ENCODE peak calls at places on chromosomes 16 and 17, in ten cellular contexts. One of them, this sample, is unnamed.

GRCh38 chr17:63956296-63956920 is 16.3 kb downstream of the SCN4A start:
- DNase-seq in AG09309: no peak
- DNase-seq in left ventricle myocardium inferior: no peak
- DNase-seq in spleen: no peak
- DNase-seq in RWPE2: no peak
- DNase-seq in ascending aorta: no peak
- DNase-seq in SK-N-SH: no peak
- DNase-seq in dorsolateral prefrontal cortex: no peak
- DNase-seq in H9: no peak
- DNase-seq in MM.1S: no peak
- DNase-seq in this sample: no peak

GRCh38 chr17:39099686-39100293 is 51.6 kb downstream of the PLXDC1 start:
- DNase-seq in AG09309: no peak
- DNase-seq in left ventricle myocardium inferior: peak; percentile 70
- DNase-seq in spleen: no peak
- DNase-seq in RWPE2: no peak
- DNase-seq in ascending aorta: no peak
- DNase-seq in SK-N-SH: no peak
- DNase-seq in dorsolateral prefrontal cortex: no peak
- DNase-seq in H9: no peak
- DNase-seq in MM.1S: no peak
- DNase-seq in this sample: no peak

GRCh38 chr17:43576563-43577229 is 30.6 kb upstream of the ETV4 start:
- DNase-seq in AG09309: no peak
- DNase-seq in left ventricle myocardium inferior: peak; percentile 62
- DNase-seq in spleen: peak; percentile 87
- DNase-seq in RWPE2: no peak
- DNase-seq in ascending aorta: no peak
- DNase-seq in SK-N-SH: peak; percentile 83
- DNase-seq in dorsolateral prefrontal cortex: peak; percentile 79
- DNase-seq in H9: peak; percentile 92
- DNase-seq in MM.1S: peak; percentile 57
- DNase-seq in this sample: no peak

GRCh38 chr16:78210305-78210704 is 110.9 kb downstream of the WWOX start:
- DNase-seq in AG09309: no peak
- DNase-seq in left ventricle myocardium inferior: no peak
- DNase-seq in spleen: no peak
- DNase-seq in RWPE2: no peak
- DNase-seq in ascending aorta: no peak
- DNase-seq in SK-N-SH: no peak
- DNase-seq in dorsolateral prefrontal cortex: no peak
- DNase-seq in H9: no peak
- DNase-seq in MM.1S: no peak
- DNase-seq in this sample: no peak

GRCh38 chr16:80680839-80681238 is 123.6 kb downstream of the CDYL2 start:
- DNase-seq in AG09309: no peak
- DNase-seq in left ventricle myocardium inferior: no peak
- DNase-seq in spleen: no peak
- DNase-seq in RWPE2: no peak
- DNase-seq in ascending aorta: no peak
- DNase-seq in SK-N-SH: no peak
- DNase-seq in dorsolateral prefrontal cortex: peak; percentile 51
- DNase-seq in H9: no peak
- DNase-seq in MM.1S: no peak
- DNase-seq in this sample: no peak

GRCh38 chr16:75614247-75614897 is 8.7 kb downstream of the ADAT1 start:
- DNase-seq in AG09309: no peak
- DNase-seq in left ventricle myocardium inferior: no peak
- DNase-seq in spleen: no peak
- DNase-seq in RWPE2: no peak
- DNase-seq in ascending aorta: no peak
- DNase-seq in SK-N-SH: no peak
- DNase-seq in dorsolateral prefrontal cortex: no peak
- DNase-seq in H9: no peak
- DNase-seq in MM.1S: no peak
- DNase-seq in this sample: no peak

GRCh38 chr17:4476017-4476416 is 22.7 kb upstream of the SPNS2 start:
- DNase-seq in AG09309: no peak
- DNase-seq in left ventricle myocardium inferior: no peak
- DNase-seq in spleen: no peak
- DNase-seq in RWPE2: no peak
- DNase-seq in ascending aorta: no peak
- DNase-seq in SK-N-SH: no peak
- DNase-seq in dorsolateral prefrontal cortex: no peak
- DNase-seq in H9: no peak
- DNase-seq in MM.1S: no peak
- DNase-seq in this sample: no peak

GRCh38 chr17:79548116-79548515 is 62.7 kb downstream of the RBFOX3 start:
- DNase-seq in AG09309: no peak
- DNase-seq in left ventricle myocardium inferior: no peak
- DNase-seq in spleen: peak; percentile 63
- DNase-seq in RWPE2: no peak
- DNase-seq in ascending aorta: no peak
- DNase-seq in SK-N-SH: peak; percentile 27
- DNase-seq in dorsolateral prefrontal cortex: no peak
- DNase-seq in H9: no peak
- DNase-seq in MM.1S: no peak
- DNase-seq in this sample: peak; percentile 63

GRCh38 chr16:83552193-83552592 is 255.6 kb upstream of the HSBP1 start:
- DNase-seq in AG09309: peak; percentile 33
- DNase-seq in left ventricle myocardium inferior: no peak
- DNase-seq in spleen: no peak
- DNase-seq in RWPE2: no peak
- DNase-seq in ascending aorta: no peak
- DNase-seq in SK-N-SH: no peak
- DNase-seq in dorsolateral prefrontal cortex: no peak
- DNase-seq in H9: no peak
- DNase-seq in MM.1S: no peak
- DNase-seq in this sample: no peak

GRCh38 chr17:57357830-57358426 is 101.6 kb downstream of the MSI2 start:
- DNase-seq in AG09309: no peak
- DNase-seq in left ventricle myocardium inferior: no peak
- DNase-seq in spleen: no peak
- DNase-seq in RWPE2: no peak
- DNase-seq in ascending aorta: no peak
- DNase-seq in SK-N-SH: no peak
- DNase-seq in dorsolateral prefrontal cortex: no peak
- DNase-seq in H9: no peak
- DNase-seq in MM.1S: peak; percentile 79
- DNase-seq in this sample: no peak

GRCh38 chr17:70426752-70427151 is 257.4 kb downstream of the KCNJ2 start:
- DNase-seq in AG09309: no peak
- DNase-seq in left ventricle myocardium inferior: no peak
- DNase-seq in spleen: no peak
- DNase-seq in RWPE2: no peak
- DNase-seq in ascending aorta: no peak
- DNase-seq in SK-N-SH: no peak
- DNase-seq in dorsolateral prefrontal cortex: no peak
- DNase-seq in H9: no peak
- DNase-seq in MM.1S: no peak
- DNase-seq in this sample: no peak

GRCh38 chr17:67489273-67489672 is 112.2 kb downstream of the PITPNC1 start:
- DNase-seq in AG09309: no peak
- DNase-seq in left ventricle myocardium inferior: no peak
- DNase-seq in spleen: no peak
- DNase-seq in RWPE2: no peak
- DNase-seq in ascending aorta: no peak
- DNase-seq in SK-N-SH: no peak
- DNase-seq in dorsolateral prefrontal cortex: no peak
- DNase-seq in H9: peak; percentile 19
- DNase-seq in MM.1S: no peak
- DNase-seq in this sample: no peak

GRCh38 chr16:70157105-70157476 is 16.5 kb upstream of the CLEC18C start:
- DNase-seq in AG09309: no peak
- DNase-seq in left ventricle myocardium inferior: no peak
- DNase-seq in spleen: peak; percentile 70
- DNase-seq in RWPE2: no peak
- DNase-seq in ascending aorta: no peak
- DNase-seq in SK-N-SH: peak; percentile 6
- DNase-seq in dorsolateral prefrontal cortex: peak; percentile 41
- DNase-seq in H9: no peak
- DNase-seq in MM.1S: no peak
- DNase-seq in this sample: no peak

GRCh38 chr17:77228224-77229215 is 87.8 kb downstream of the SEC14L1 start:
- DNase-seq in AG09309: no peak
- DNase-seq in left ventricle myocardium inferior: no peak
- DNase-seq in spleen: peak; percentile 63
- DNase-seq in RWPE2: no peak
- DNase-seq in ascending aorta: no peak
- DNase-seq in SK-N-SH: peak; percentile 37
- DNase-seq in dorsolateral prefrontal cortex: no peak
- DNase-seq in H9: no peak
- DNase-seq in MM.1S: no peak
- DNase-seq in this sample: peak; percentile 90

GRCh38 chr17:79668344-79669250 is 57.7 kb upstream of the RBFOX3 start:
- DNase-seq in AG09309: no peak
- DNase-seq in left ventricle myocardium inferior: peak; percentile 8
- DNase-seq in spleen: peak; percentile 42
- DNase-seq in RWPE2: peak; percentile 42
- DNase-seq in ascending aorta: no peak
- DNase-seq in SK-N-SH: no peak
- DNase-seq in dorsolateral prefrontal cortex: no peak
- DNase-seq in H9: no peak
- DNase-seq in MM.1S: no peak
- DNase-seq in this sample: peak; percentile 55

GRCh38 chr16:27967169-27967568 is 96.3 kb downstream of the GSG1L start:
- DNase-seq in AG09309: no peak
- DNase-seq in left ventricle myocardium inferior: no peak
- DNase-seq in spleen: no peak
- DNase-seq in RWPE2: no peak
- DNase-seq in ascending aorta: no peak
- DNase-seq in SK-N-SH: no peak
- DNase-seq in dorsolateral prefrontal cortex: no peak
- DNase-seq in H9: no peak
- DNase-seq in MM.1S: no peak
- DNase-seq in this sample: no peak

GRCh38 chr17:21041753-21042433 is 918 bp downstream of the USP22 start:
- DNase-seq in AG09309: no peak
- DNase-seq in left ventricle myocardium inferior: peak; percentile 90
- DNase-seq in spleen: peak; percentile 95
- DNase-seq in RWPE2: no peak
- DNase-seq in ascending aorta: peak; percentile 67
- DNase-seq in SK-N-SH: peak; percentile 90
- DNase-seq in dorsolateral prefrontal cortex: peak; percentile 83
- DNase-seq in H9: peak; percentile 92
- DNase-seq in MM.1S: peak; percentile 75
- DNase-seq in this sample: no peak

GRCh38 chr17:42325026-42325425 is 36.7 kb downstream of the STAT5A start:
- DNase-seq in AG09309: peak; percentile 89
- DNase-seq in left ventricle myocardium inferior: no peak
- DNase-seq in spleen: no peak
- DNase-seq in RWPE2: peak; percentile 88
- DNase-seq in ascending aorta: peak; percentile 33
- DNase-seq in SK-N-SH: no peak
- DNase-seq in dorsolateral prefrontal cortex: no peak
- DNase-seq in H9: no peak
- DNase-seq in MM.1S: no peak
- DNase-seq in this sample: no peak

DNA sequence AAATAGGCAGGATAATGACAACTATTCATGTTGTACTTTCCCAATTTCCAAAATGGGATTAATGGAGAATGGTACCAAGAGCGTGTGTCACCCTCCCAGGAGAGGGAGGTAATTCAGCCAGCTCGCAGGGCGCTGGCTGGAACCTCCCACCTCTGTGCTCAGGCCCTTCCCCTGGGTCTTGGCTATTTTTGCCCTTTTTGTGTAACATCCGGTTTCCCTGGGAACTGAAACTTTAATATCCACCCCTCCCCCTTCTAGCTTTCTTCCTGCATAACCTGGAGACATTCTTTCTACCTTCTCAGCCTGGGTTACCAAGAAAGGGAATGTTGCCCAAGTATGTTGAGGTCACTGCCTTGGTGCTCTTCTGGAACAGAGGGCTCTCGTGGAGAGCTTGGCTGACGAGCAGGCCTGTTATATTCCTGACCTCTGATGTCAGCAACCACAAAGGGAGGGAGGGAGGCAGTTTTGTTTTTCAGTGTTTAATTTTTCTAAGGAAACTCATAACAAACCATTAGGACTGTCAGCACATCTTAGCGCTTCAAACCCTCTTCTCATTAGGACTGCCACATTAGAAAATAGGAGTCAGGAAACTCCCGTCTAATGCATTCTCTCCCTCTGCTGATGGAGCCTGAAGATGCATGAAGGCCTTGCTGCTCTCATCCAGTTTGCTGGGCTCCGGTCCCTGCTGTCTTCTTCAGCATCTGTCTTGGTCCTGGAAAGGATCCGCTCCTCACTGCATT is 25.6 kb downstream of the ITGB3 start:
- DNase-seq in AG09309: peak; percentile 80
- DNase-seq in left ventricle myocardium inferior: peak; percentile 66
- DNase-seq in spleen: peak; percentile 84
- DNase-seq in RWPE2: no peak
- DNase-seq in ascending aorta: peak; percentile 57
- DNase-seq in SK-N-SH: no peak
- DNase-seq in dorsolateral prefrontal cortex: no peak
- DNase-seq in H9: no peak
- DNase-seq in MM.1S: peak; percentile 67
- DNase-seq in this sample: no peak
- TF ChIP-seq CTCF in AG09309: peak; percentile 35
- TF ChIP-seq CTCF in left ventricle myocardium inferior: no peak
- TF ChIP-seq CTCF in spleen: no peak
- TF ChIP-seq CTCF in RWPE2: no peak
- TF ChIP-seq CTCF in ascending aorta: no peak
- TF ChIP-seq CTCF in SK-N-SH: no peak
- TF ChIP-seq CTCF in dorsolateral prefrontal cortex: no peak
- TF ChIP-seq CTCF in H9: no peak
- TF ChIP-seq CTCF in MM.1S: no peak
- TF ChIP-seq CTCF in this sample: peak; percentile 53

GRCh38 chr16:64297863-64298579 is 823.8 kb downstream of the CDH11 start:
- DNase-seq in AG09309: no peak
- DNase-seq in left ventricle myocardium inferior: no peak
- DNase-seq in spleen: no peak
- DNase-seq in RWPE2: no peak
- DNase-seq in ascending aorta: no peak
- DNase-seq in SK-N-SH: no peak
- DNase-seq in dorsolateral prefrontal cortex: no peak
- DNase-seq in H9: no peak
- DNase-seq in MM.1S: no peak
- DNase-seq in this sample: no peak
- TF ChIP-seq CTCF in AG09309: no peak
- TF ChIP-seq CTCF in left ventricle myocardium inferior: no peak
- TF ChIP-seq CTCF in spleen: no peak
- TF ChIP-seq CTCF in RWPE2: no peak
- TF ChIP-seq CTCF in ascending aorta: no peak
- TF ChIP-seq CTCF in SK-N-SH: no peak
- TF ChIP-seq CTCF in dorsolateral prefrontal cortex: no peak
- TF ChIP-seq CTCF in H9: no peak
- TF ChIP-seq CTCF in MM.1S: no peak
- TF ChIP-seq CTCF in this sample: no peak

GRCh38 chr16:76729525-76729924 is 452.3 kb downstream of the CNTNAP4 start:
- DNase-seq in AG09309: no peak
- DNase-seq in left ventricle myocardium inferior: no peak
- DNase-seq in spleen: no peak
- DNase-seq in RWPE2: no peak
- DNase-seq in ascending aorta: no peak
- DNase-seq in SK-N-SH: no peak
- DNase-seq in dorsolateral prefrontal cortex: no peak
- DNase-seq in H9: no peak
- DNase-seq in MM.1S: no peak
- DNase-seq in this sample: no peak
- TF ChIP-seq CTCF in AG09309: no peak
- TF ChIP-seq CTCF in left ventricle myocardium inferior: no peak
- TF ChIP-seq CTCF in spleen: no peak
- TF ChIP-seq CTCF in RWPE2: peak; percentile 13
- TF ChIP-seq CTCF in ascending aorta: no peak
- TF ChIP-seq CTCF in SK-N-SH: no peak
- TF ChIP-seq CTCF in dorsolateral prefrontal cortex: no peak
- TF ChIP-seq CTCF in H9: no peak
- TF ChIP-seq CTCF in MM.1S: no peak
- TF ChIP-seq CTCF in this sample: no peak

GRCh38 chr17:6800422-6801027 is 24.5 kb downstream of the FBXO39 start:
- DNase-seq in AG09309: no peak
- DNase-seq in left ventricle myocardium inferior: no peak
- DNase-seq in spleen: no peak
- DNase-seq in RWPE2: no peak
- DNase-seq in ascending aorta: no peak
- DNase-seq in SK-N-SH: no peak
- DNase-seq in dorsolateral prefrontal cortex: no peak
- DNase-seq in H9: peak; percentile 64
- DNase-seq in MM.1S: no peak
- DNase-seq in this sample: no peak
- TF ChIP-seq CTCF in AG09309: peak; percentile 68
- TF ChIP-seq CTCF in left ventricle myocardium inferior: peak; percentile 58
- TF ChIP-seq CTCF in spleen: no peak
- TF ChIP-seq CTCF in RWPE2: no peak
- TF ChIP-seq CTCF in ascending aorta: no peak
- TF ChIP-seq CTCF in SK-N-SH: no peak
- TF ChIP-seq CTCF in dorsolateral prefrontal cortex: no peak
- TF ChIP-seq CTCF in H9: peak; percentile 68
- TF ChIP-seq CTCF in MM.1S: no peak
- TF ChIP-seq CTCF in this sample: peak; percentile 59